ENCODE peak calls at places on chromosomes 11 and 22, in seven cellular contexts. D is thoracic aorta, I is tibial artery, X is transverse colon, Z is AG04450, P is OCI-LY7, F is stomach. R is an unnamed sample.
A peak's percentile ranks its signal among the peaks of the same experiment; 100 is the strongest.

GRCh38 chr22:35328472-35328885 is 28.8 kb downstream of the TOM1 start:
- DNase-seq in D (no peak), I (no peak), X (no peak), Z (no peak), P (no peak), F (peak; percentile 90), R (no peak)

GRCh38 chr11:112374486-112375140 is 114.0 kb upstream of the PLET1 start:
- DNase-seq in D (no peak), I (no peak), X (no peak), Z (no peak), P (no peak), F (no peak), R (no peak)

GRCh38 chr11:29343465-29344333 is 673.1 kb downstream of the KCNA4 start:
- DNase-seq in D (no peak), I (peak; percentile 22), X (peak; percentile 44), Z (no peak), P (peak; percentile 58), F (peak; percentile 62), R (no peak)

GRCh38 chr11:32792948-32793475 is 1.4 kb downstream of the CCDC73 start:
- DNase-seq in D (no peak), I (peak; percentile 31), X (peak; percentile 69), Z (no peak), P (peak; percentile 56), F (peak; percentile 69), R (no peak)

GRCh38 chr11:30346068-30346688 is 23.3 kb downstream of the ARL14EP start:
- DNase-seq in D (no peak), I (no peak), X (no peak), Z (peak; percentile 15), P (peak; percentile 81), F (no peak), R (no peak)

GRCh38 chr11:60625262-60625661 is 74.2 kb upstream of the MS4A8 start:
- DNase-seq in D (no peak), I (no peak), X (no peak), Z (no peak), P (peak; percentile 39), F (peak; percentile 34), R (no peak)

GRCh38 chr11:2726964-2727363 is 27.2 kb upstream of the KCNQ1OT1 start:
- DNase-seq in D (no peak), I (no peak), X (no peak), Z (no peak), P (no peak), F (no peak), R (no peak)

GRCh38 chr11:13667245-13667644 is 1.2 kb upstream of the FAR1 start:
- DNase-seq in D (no peak), I (no peak), X (no peak), Z (no peak), P (peak; percentile 61), F (no peak), R (no peak)

GRCh38 chr11:57566564-57567209 is 785 bp downstream of the UBE2L6 start:
- DNase-seq in D (no peak), I (no peak), X (no peak), Z (no peak), P (no peak), F (no peak), R (no peak)

GRCh38 chr11:66218846-66219620 is 49.4 kb upstream of the RAB1B start:
- DNase-seq in D (no peak), I (peak; percentile 13), X (no peak), Z (no peak), P (no peak), F (no peak), R (no peak)

GRCh38 chr22:45942344-45942743 is 34.6 kb downstream of the WNT7B start:
- DNase-seq in D (no peak), I (no peak), X (no peak), Z (no peak), P (no peak), F (no peak), R (no peak)

GRCh38 chr11:125952973-125953372 is 7.1 kb downstream of the VSIG10L2 start:
- DNase-seq in D (no peak), I (peak; percentile 63), X (peak; percentile 69), Z (no peak), P (no peak), F (peak; percentile 51), R (peak; percentile 91)

GRCh38 chr11:42840176-42840829 is 471.5 kb upstream of the API5 start:
- DNase-seq in D (no peak), I (no peak), X (no peak), Z (no peak), P (no peak), F (no peak), R (no peak)

GRCh38 chr11:118901494-118902335 is 18.0 kb downstream of the CXCR5 start:
- DNase-seq in D (no peak), I (no peak), X (no peak), Z (no peak), P (no peak), F (no peak), R (peak; percentile 88)
- TF ChIP-seq CTCF in D (no peak), I (no peak), X (no peak), Z (no peak), P (no peak), F (no peak), R (no peak)

GRCh38 chr11:44595006-44595405 is 29.5 kb downstream of the CD82 start:
- DNase-seq in D (no peak), I (no peak), X (no peak), Z (no peak), P (no peak), F (no peak), R (no peak)

GRCh38 chr11:44595964-44596381 is 30.5 kb downstream of the CD82 start:
- DNase-seq in D (no peak), I (peak; percentile 59), X (no peak), Z (no peak), P (no peak), F (peak; percentile 71), R (no peak)

GRCh38 chr11:44598831-44599230 is 33.4 kb downstream of the CD82 start:
- DNase-seq in D (no peak), I (no peak), X (no peak), Z (no peak), P (no peak), F (no peak), R (no peak)

GRCh38 chr11:44597358-44598009 is 32.0 kb downstream of the CD82 start:
- DNase-seq in D (no peak), I (no peak), X (no peak), Z (no peak), P (no peak), F (no peak), R (no peak)

GRCh38 chr11:44596541-44597276 is 31.2 kb downstream of the CD82 start:
- DNase-seq in D (no peak), I (no peak), X (no peak), Z (no peak), P (peak; percentile 61), F (no peak), R (no peak)
- H3K27ac ChIP-seq in D (peak overlapping the region; percentile 74), I (peak overlapping the region; percentile 88), X (peak overlapping the region; percentile 52), Z (no peak overlapping the region), P (peak overlapping the region; percentile 40), F (peak overlapping the region; percentile 10), R (peak overlapping the region; percentile 50)

GRCh38 chr22:19520007-19520406 is 4.2 kb downstream of the CLDN5 start:
- DNase-seq in D (no peak), I (no peak), X (no peak), Z (no peak), P (no peak), F (no peak), R (no peak)
- TF ChIP-seq CTCF in D (no peak), I (no peak), X (no peak), Z (no peak), P (no peak), F (no peak), R (no peak)

GRCh38 chr22:37609240-37610152 is 862 bp downstream of the GGA1 start:
- DNase-seq in D (no peak), I (no peak), X (no peak), Z (no peak), P (peak; percentile 51), F (no peak), R (no peak)
- H3K27ac ChIP-seq in D (peak overlapping the region; percentile 91), I (peak overlapping the region; percentile 97), X (peak overlapping the region; percentile 91), Z (peak overlapping the region; percentile 70), P (peak overlapping the region; percentile 90), F (peak overlapping the region; percentile 92), R (peak overlapping the region; percentile 89)

GRCh38 chr11:134728186-134728585 is 316.1 kb upstream of the B3GAT1 start:
- DNase-seq in D (no peak), I (no peak), X (no peak), Z (no peak), P (no peak), F (no peak), R (no peak)

GRCh38 chr11:134727636-134728035 is 315.6 kb upstream of the B3GAT1 start:
- DNase-seq in D (no peak), I (no peak), X (no peak), Z (no peak), P (no peak), F (no peak), R (no peak)

GRCh38 chr11:134725211-134725610 is 313.2 kb upstream of the B3GAT1 start:
- DNase-seq in D (no peak), I (no peak), X (no peak), Z (no peak), P (no peak), F (no peak), R (no peak)

GRCh38 chr11:134725939-134726639 is 314.0 kb upstream of the B3GAT1 start:
- DNase-seq in D (no peak), I (no peak), X (peak; percentile 24), Z (no peak), P (no peak), F (peak; percentile 48), R (no peak)

GRCh38 chr11:134727204-134727603 is 315.2 kb upstream of the B3GAT1 start:
- DNase-seq in D (no peak), I (no peak), X (no peak), Z (no peak), P (no peak), F (no peak), R (no peak)
- TF ChIP-seq CTCF in D (no peak), I (no peak), X (no peak), Z (no peak), P (no peak), F (no peak), R (no peak)

GRCh38 chr22:36383110-36383581 is 4.6 kb downstream of the MYH9 start:
- DNase-seq in D (no peak), I (no peak), X (peak; percentile 83), Z (peak; percentile 75), P (peak; percentile 77), F (peak; percentile 68), R (no peak)
- H3K27ac ChIP-seq in D (peak overlapping the region; percentile 66), I (peak overlapping the region; percentile 95), X (peak overlapping the region; percentile 99), Z (peak overlapping the region; percentile 11), P (peak overlapping the region; percentile 56), F (peak overlapping the region; percentile 67), R (peak overlapping the region; percentile 99)

DNA sequence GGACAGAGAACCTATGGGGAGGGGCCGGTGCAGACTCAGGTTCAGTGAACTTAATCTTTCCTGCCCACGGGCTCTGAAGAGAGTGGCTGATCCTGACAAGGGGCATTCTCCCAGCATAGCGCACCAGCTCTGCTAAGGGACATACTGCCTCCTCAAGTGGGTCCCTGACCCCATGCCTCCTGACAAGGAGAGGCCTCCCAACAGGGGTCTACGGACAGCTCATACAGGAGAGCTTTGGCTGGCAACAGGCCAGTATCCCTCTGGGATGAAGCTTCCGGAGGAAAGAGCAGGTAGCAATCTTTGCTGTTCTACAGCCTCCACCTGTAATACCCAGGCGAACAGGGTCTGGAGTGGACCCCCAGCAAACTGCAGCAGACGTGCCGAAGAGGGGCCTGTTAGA is 394.0 kb downstream of the LRRC4C start:
- DNase-seq in D (no peak), I (no peak), X (no peak), Z (no peak), P (no peak), F (no peak), R (no peak)
- TF ChIP-seq CTCF in D (no peak), I (no peak), X (no peak), Z (no peak), P (no peak), F (no peak), R (no peak)